ENCODE peak calls at places on chromosome 17, in seven cellular contexts. Z is hypothalamus; H is activated CD8-positive, alpha-beta memory T cell treated with anti-CD3 and anti-CD28 coated beads for 4 hours; M is A549; V is KG1; A is C1 segment of cervical spinal cord; R is effector memory CD8-positive, alpha-beta T cell. S is an unnamed sample.

GRCh38 chr17:61406871-61407210 is 7.2 kb downstream of the TBX2 start:
- DNase-seq in R (no peak), A (no peak), Z (no peak), V (no peak), H (no peak), M (no peak), S (no peak)

GRCh38 chr17:36072431-36073121 is 8.5 kb downstream of the CCL18 start:
- DNase-seq in H (peak; percentile 36), V (peak; percentile 19), R (peak; percentile 70), M (peak; percentile 70), A (no peak), Z (no peak), S (no peak)

GRCh38 chr17:20010099-20010863 is 1.1 kb downstream of the SPECC1 start:
- DNase-seq in H (no peak), A (no peak), R (no peak), V (no peak), Z (peak; percentile 20), M (peak; percentile 65), S (peak; percentile 80)

GRCh38 chr17:17682737-17683675 is 1.7 kb downstream of the RAI1 start:
- DNase-seq in R (peak; percentile 44), M (peak; percentile 66), H (no peak), V (no peak), A (no peak), Z (peak; percentile 43), S (peak; percentile 79)

GRCh38 chr17:68384941-68385340 is 72.4 kb downstream of the WIPI1 start:
- DNase-seq in Z (no peak), M (no peak), H (no peak), A (no peak), R (no peak), V (no peak), S (no peak)

GRCh38 chr17:74798239-74798707 is 22.1 kb upstream of the NAT9 start:
- DNase-seq in H (no peak), V (no peak), R (no peak), Z (no peak), A (no peak), M (no peak), S (no peak)

GRCh38 chr17:50100921-50101345 is 5.8 kb downstream of the PDK2 start:
- DNase-seq in M (no peak), V (no peak), R (no peak), A (no peak), H (no peak), Z (no peak), S (no peak)

GRCh38 chr17:8015236-8015956 is 13.0 kb downstream of the GUCY2D start:
- DNase-seq in H (no peak), Z (no peak), A (no peak), V (no peak), R (no peak), M (no peak), S (no peak)

GRCh38 chr17:77572851-77573250 is 385.7 kb upstream of the TNRC6C start:
- DNase-seq in M (no peak), Z (no peak), A (no peak), H (no peak), V (no peak), R (no peak), S (peak; percentile 56)

GRCh38 chr17:81040791-81041337 is 5.9 kb downstream of the BAIAP2 start:
- DNase-seq in Z (no peak), H (no peak), V (no peak), M (peak; percentile 77), A (no peak), R (no peak), S (no peak)

GRCh38 chr17:80419255-80419654 is 4.3 kb downstream of the ENDOV start:
- DNase-seq in Z (no peak), H (no peak), A (no peak), M (no peak), V (no peak), R (no peak), S (no peak)

GRCh38 chr17:34580685-34581445 is 1.5 kb downstream of the TMEM132E start:
- DNase-seq in A (no peak), M (no peak), H (no peak), Z (no peak), R (no peak), V (no peak), S (no peak)

GRCh38 chr17:39621523-39622379 is 5.0 kb upstream of the PPP1R1B start:
- DNase-seq in H (peak; percentile 70), R (peak; percentile 92), V (peak; percentile 80), Z (peak; percentile 44), M (peak; percentile 94), A (peak; percentile 43), S (peak; percentile 91)

GRCh38 chr17:78359216-78359935 is 501 bp downstream of the SOCS3 start:
- DNase-seq in H (no peak), R (peak; percentile 33), M (peak; percentile 81), A (no peak), V (no peak), Z (no peak), S (no peak)

GRCh38 chr17:73419896-73420295 is 108.1 kb upstream of the CDC42EP4 start:
- DNase-seq in Z (no peak), M (no peak), A (no peak), R (no peak), V (no peak), H (no peak), S (no peak)

GRCh38 chr17:77316191-77316641 is 175.4 kb downstream of the SEC14L1 start:
- DNase-seq in R (no peak), H (no peak), M (no peak), V (no peak), Z (no peak), A (no peak), S (peak; percentile 61)

GRCh38 chr17:44061446-44061845 is 5.0 kb downstream of the LSM12 start:
- DNase-seq in R (no peak), Z (no peak), A (no peak), M (no peak), V (no peak), H (no peak), S (no peak)

GRCh38 chr17:78185981-78186688 is 717 bp downstream of the TK1 start:
- DNase-seq in M (peak; percentile 73), V (no peak), H (no peak), Z (no peak), R (no peak), A (no peak), S (peak; percentile 48)

GRCh38 chr17:61413654-61414133 is 14.1 kb downstream of the TBX2 start:
- DNase-seq in M (no peak), V (no peak), Z (no peak), A (no peak), R (no peak), H (no peak), S (no peak)

GRCh38 chr17:34584805-34585416 is 5.5 kb downstream of the TMEM132E start:
- DNase-seq in Z (no peak), A (no peak), H (no peak), M (peak; percentile 49), R (no peak), V (no peak), S (no peak)

GRCh38 chr17:40348562-40349476 is 15.7 kb downstream of the GJD3 start:
- DNase-seq in M (no peak), V (no peak), Z (peak; percentile 56), H (no peak), A (no peak), R (no peak), S (peak; percentile 89)

GRCh38 chr17:76276461-76277299 is 11.5 kb downstream of the UBALD2 start:
- DNase-seq in M (no peak), H (no peak), A (no peak), R (no peak), V (no peak), Z (no peak), S (no peak)

GRCh38 chr17:38458521-38458920 is 30.3 kb downstream of the ARHGAP23 start:
- DNase-seq in A (no peak), H (no peak), M (no peak), R (no peak), Z (no peak), V (no peak), S (no peak)

GRCh38 chr17:13074026-13074425 is 56.2 kb upstream of the ELAC2 start:
- DNase-seq in M (no peak), Z (no peak), R (no peak), H (no peak), V (no peak), A (no peak), S (no peak)

GRCh38 chr17:42563950-42564349 is 2.0 kb downstream of the COASY start:
- DNase-seq in Z (no peak), A (no peak), M (no peak), V (no peak), H (no peak), R (no peak), S (no peak)

GRCh38 chr17:52648995-52649394 is 490.5 kb upstream of the CA10 start:
- DNase-seq in R (no peak), H (no peak), A (no peak), V (no peak), Z (no peak), M (no peak), S (no peak)

GRCh38 chr17:77537566-77537965 is 396.8 kb downstream of the SEC14L1 start:
- DNase-seq in H (no peak), R (no peak), M (no peak), Z (no peak), A (no peak), V (no peak), S (no peak)

GRCh38 chr17:19022747-19023146 is 18.2 kb upstream of the FAM83G start:
- DNase-seq in M (no peak), V (no peak), R (no peak), Z (no peak), A (no peak), H (no peak), S (no peak)

GRCh38 chr17:27861979-27862378 is 31.2 kb downstream of the LYRM9 start:
- DNase-seq in R (no peak), H (no peak), M (no peak), Z (no peak), V (no peak), A (no peak), S (no peak)

GRCh38 chr17:691423-691822 is 23.2 kb downstream of the VPS53 start:
- DNase-seq in A (no peak), R (no peak), M (no peak), Z (no peak), V (no peak), H (no peak), S (no peak)

GRCh38 chr17:40194821-40195220 is 17.6 kb downstream of the RAPGEFL1 start:
- DNase-seq in V (no peak), R (no peak), M (no peak), H (no peak), Z (no peak), A (no peak), S (no peak)

S was measured in tibial artery.